ENCODE peak calls at places on chromosomes 4 and X, in six cellular contexts. One of them, this sample, is unnamed.

GRCh38 chrX:22397566-22397965 is 124.9 kb downstream of the CBLL2 start:
- DNase-seq in cardiac muscle cell: no peak
- DNase-seq in upper lobe of left lung: no peak
- DNase-seq in hepatocyte: no peak
- DNase-seq in ascending aorta: no peak
- DNase-seq in sigmoid colon: no peak
- DNase-seq in this sample: no peak

GRCh38 chr4:150582101-150582565 is at the start of gene MAB21L2:
- DNase-seq in cardiac muscle cell: peak
- DNase-seq in upper lobe of left lung: no peak
- DNase-seq in hepatocyte: peak
- DNase-seq in ascending aorta: no peak
- DNase-seq in sigmoid colon: peak
- DNase-seq in this sample: no peak

GRCh38 chrX:136476501-136476900 is 11.2 kb upstream of the BRS3 start:
- DNase-seq in cardiac muscle cell: no peak
- DNase-seq in upper lobe of left lung: no peak
- DNase-seq in hepatocyte: no peak
- DNase-seq in ascending aorta: no peak
- DNase-seq in sigmoid colon: no peak
- DNase-seq in this sample: no peak

GRCh38 chrX:153944140-153944799 is at the start of gene RENBP:
- DNase-seq in cardiac muscle cell: peak
- DNase-seq in upper lobe of left lung: peak
- DNase-seq in hepatocyte: peak
- DNase-seq in ascending aorta: no peak
- DNase-seq in sigmoid colon: no peak
- DNase-seq in this sample: no peak

GRCh38 chrX:9595131-9595530 is 130.3 kb downstream of the TBL1X start:
- DNase-seq in cardiac muscle cell: no peak
- DNase-seq in upper lobe of left lung: no peak
- DNase-seq in hepatocyte: no peak
- DNase-seq in ascending aorta: no peak
- DNase-seq in sigmoid colon: no peak
- DNase-seq in this sample: no peak

GRCh38 chr4:10454726-10455125 is 2.5 kb downstream of the ZNF518B start:
- DNase-seq in cardiac muscle cell: no peak
- DNase-seq in upper lobe of left lung: no peak
- DNase-seq in hepatocyte: no peak
- DNase-seq in ascending aorta: no peak
- DNase-seq in sigmoid colon: no peak
- DNase-seq in this sample: no peak

GRCh38 chrX:31279359-31279758 is 207.5 kb upstream of the FTHL17 start:
- DNase-seq in cardiac muscle cell: no peak
- DNase-seq in upper lobe of left lung: no peak
- DNase-seq in hepatocyte: peak
- DNase-seq in ascending aorta: no peak
- DNase-seq in sigmoid colon: no peak
- DNase-seq in this sample: no peak

GRCh38 chr4:183966371-183966770 is 61.3 kb downstream of the STOX2 start:
- DNase-seq in cardiac muscle cell: no peak
- DNase-seq in upper lobe of left lung: no peak
- DNase-seq in hepatocyte: no peak
- DNase-seq in ascending aorta: no peak
- DNase-seq in sigmoid colon: no peak
- DNase-seq in this sample: no peak

GRCh38 chrX:148507413-148507812 is 7.0 kb downstream of the AFF2 start:
- DNase-seq in cardiac muscle cell: no peak
- DNase-seq in upper lobe of left lung: no peak
- DNase-seq in hepatocyte: no peak
- DNase-seq in ascending aorta: no peak
- DNase-seq in sigmoid colon: no peak
- DNase-seq in this sample: no peak

GRCh38 chr4:3816256-3816825 is 50.2 kb downstream of the ADRA2C start:
- DNase-seq in cardiac muscle cell: no peak
- DNase-seq in upper lobe of left lung: no peak
- DNase-seq in hepatocyte: no peak
- DNase-seq in ascending aorta: no peak
- DNase-seq in sigmoid colon: no peak
- DNase-seq in this sample: no peak

GRCh38 chr4:109434007-109434792 is 585 bp downstream of the SEC24B start:
- DNase-seq in cardiac muscle cell: peak
- DNase-seq in upper lobe of left lung: peak
- DNase-seq in hepatocyte: peak
- DNase-seq in ascending aorta: no peak
- DNase-seq in sigmoid colon: peak
- DNase-seq in this sample: no peak

GRCh38 chrX:51456814-51457213 is 39.6 kb downstream of the NUDT11 start:
- DNase-seq in cardiac muscle cell: peak
- DNase-seq in upper lobe of left lung: no peak
- DNase-seq in hepatocyte: peak
- DNase-seq in ascending aorta: no peak
- DNase-seq in sigmoid colon: no peak
- DNase-seq in this sample: no peak

GRCh38 chr4:78734451-78735003 is 41.6 kb upstream of the BMP2K start:
- DNase-seq in cardiac muscle cell: no peak
- DNase-seq in upper lobe of left lung: no peak
- DNase-seq in hepatocyte: no peak
- DNase-seq in ascending aorta: no peak
- DNase-seq in sigmoid colon: no peak
- DNase-seq in this sample: no peak

GRCh38 chr4:141009931-141010330 is 123.3 kb downstream of the RNF150 start:
- DNase-seq in cardiac muscle cell: no peak
- DNase-seq in upper lobe of left lung: no peak
- DNase-seq in hepatocyte: no peak
- DNase-seq in ascending aorta: no peak
- DNase-seq in sigmoid colon: no peak
- DNase-seq in this sample: no peak

GRCh38 chr4:165716472-165716871 is 156.6 kb upstream of the TLL1 start:
- DNase-seq in cardiac muscle cell: no peak
- DNase-seq in upper lobe of left lung: no peak
- DNase-seq in hepatocyte: no peak
- DNase-seq in ascending aorta: no peak
- DNase-seq in sigmoid colon: no peak
- DNase-seq in this sample: no peak

GRCh38 chr4:110211007-110211769 is 12.8 kb upstream of the ELOVL6 start:
- DNase-seq in cardiac muscle cell: peak
- DNase-seq in upper lobe of left lung: no peak
- DNase-seq in hepatocyte: peak
- DNase-seq in ascending aorta: no peak
- DNase-seq in sigmoid colon: no peak
- DNase-seq in this sample: no peak

GRCh38 chrX:35351795-35352483 is 409.3 kb downstream of the FAM47B start:
- DNase-seq in cardiac muscle cell: no peak
- DNase-seq in upper lobe of left lung: no peak
- DNase-seq in hepatocyte: no peak
- DNase-seq in ascending aorta: no peak
- DNase-seq in sigmoid colon: no peak
- DNase-seq in this sample: no peak

GRCh38 chr4:54100607-54101189 is 735 bp downstream of the GSX2 start:
- DNase-seq in cardiac muscle cell: no peak
- DNase-seq in upper lobe of left lung: no peak
- DNase-seq in hepatocyte: no peak
- DNase-seq in ascending aorta: no peak
- DNase-seq in sigmoid colon: no peak
- DNase-seq in this sample: no peak

GRCh38 chr4:146654976-146655761 is 16.5 kb downstream of the POU4F2 start:
- DNase-seq in cardiac muscle cell: peak
- DNase-seq in upper lobe of left lung: no peak
- DNase-seq in hepatocyte: peak
- DNase-seq in ascending aorta: no peak
- DNase-seq in sigmoid colon: no peak
- DNase-seq in this sample: no peak

GRCh38 chr4:154417358-154417673 is 74.3 kb downstream of the DCHS2 start:
- DNase-seq in cardiac muscle cell: no peak
- DNase-seq in upper lobe of left lung: no peak
- DNase-seq in hepatocyte: no peak
- DNase-seq in ascending aorta: no peak
- DNase-seq in sigmoid colon: no peak
- DNase-seq in this sample: no peak

GRCh38 chr4:107780665-107781064 is 44.1 kb upstream of the SGMS2 start:
- DNase-seq in cardiac muscle cell: no peak
- DNase-seq in upper lobe of left lung: no peak
- DNase-seq in hepatocyte: no peak
- DNase-seq in ascending aorta: no peak
- DNase-seq in sigmoid colon: no peak
- DNase-seq in this sample: no peak

GRCh38 chrX:154013614-154014360 is 5.9 kb downstream of the IRAK1 start:
- DNase-seq in cardiac muscle cell: peak
- DNase-seq in upper lobe of left lung: no peak
- DNase-seq in hepatocyte: peak
- DNase-seq in ascending aorta: no peak
- DNase-seq in sigmoid colon: no peak
- DNase-seq in this sample: no peak

GRCh38 chr4:7388627-7389026 is 46.1 kb downstream of the PSAPL1 start:
- DNase-seq in cardiac muscle cell: no peak
- DNase-seq in upper lobe of left lung: no peak
- DNase-seq in hepatocyte: no peak
- DNase-seq in ascending aorta: no peak
- DNase-seq in sigmoid colon: no peak
- DNase-seq in this sample: no peak

GRCh38 chr4:118308306-118309030 is 44.3 kb downstream of the PRSS12 start:
- DNase-seq in cardiac muscle cell: no peak
- DNase-seq in upper lobe of left lung: no peak
- DNase-seq in hepatocyte: no peak
- DNase-seq in ascending aorta: no peak
- DNase-seq in sigmoid colon: no peak
- DNase-seq in this sample: no peak

GRCh38 chrX:45801554-45801953 is 600.9 kb upstream of the DIPK2B start:
- DNase-seq in cardiac muscle cell: peak
- DNase-seq in upper lobe of left lung: no peak
- DNase-seq in hepatocyte: peak
- DNase-seq in ascending aorta: no peak
- DNase-seq in sigmoid colon: no peak
- DNase-seq in this sample: no peak

GRCh38 chrX:129359269-129359668 is 164.0 kb downstream of the SMARCA1 start:
- DNase-seq in cardiac muscle cell: no peak
- DNase-seq in upper lobe of left lung: no peak
- DNase-seq in hepatocyte: no peak
- DNase-seq in ascending aorta: no peak
- DNase-seq in sigmoid colon: no peak
- DNase-seq in this sample: no peak

GRCh38 chrX:25618248-25618647 is 519.9 kb upstream of the MAGEB18 start:
- DNase-seq in cardiac muscle cell: no peak
- DNase-seq in upper lobe of left lung: no peak
- DNase-seq in hepatocyte: no peak
- DNase-seq in ascending aorta: no peak
- DNase-seq in sigmoid colon: no peak
- DNase-seq in this sample: no peak

GRCh38 chrX:15913161-15913560 is 58.5 kb upstream of the AP1S2 start:
- DNase-seq in cardiac muscle cell: no peak
- DNase-seq in upper lobe of left lung: no peak
- DNase-seq in hepatocyte: no peak
- DNase-seq in ascending aorta: no peak
- DNase-seq in sigmoid colon: no peak
- DNase-seq in this sample: no peak

GRCh38 chr4:108484187-108484586 is 136.2 kb upstream of the RPL34 start:
- DNase-seq in cardiac muscle cell: no peak
- DNase-seq in upper lobe of left lung: no peak
- DNase-seq in hepatocyte: no peak
- DNase-seq in ascending aorta: no peak
- DNase-seq in sigmoid colon: no peak
- DNase-seq in this sample: no peak

DNA sequence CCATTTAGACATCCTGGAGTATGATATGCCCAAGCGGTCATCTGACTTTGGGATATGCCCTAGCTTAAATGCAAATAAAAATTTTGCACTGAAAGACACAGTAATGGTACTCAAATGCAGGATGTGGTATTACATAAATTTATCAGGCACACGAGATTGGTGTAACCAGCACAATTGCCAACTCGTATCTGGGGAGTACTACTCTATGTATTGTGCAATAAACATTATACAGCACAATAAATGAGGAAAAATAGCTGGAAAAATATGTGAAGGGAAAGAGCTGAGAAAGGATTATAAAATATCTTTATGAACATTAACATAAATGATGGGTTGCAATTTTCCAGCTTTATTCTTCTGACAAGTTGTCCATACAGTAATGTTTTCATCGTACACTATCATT is 505.5 kb upstream of the TENM3 start:
- DNase-seq in cardiac muscle cell: no peak
- DNase-seq in upper lobe of left lung: no peak
- DNase-seq in hepatocyte: no peak
- DNase-seq in ascending aorta: no peak
- DNase-seq in sigmoid colon: no peak
- DNase-seq in this sample: no peak
- H3K27ac ChIP-seq in cardiac muscle cell: no peak
- H3K27ac ChIP-seq in upper lobe of left lung: no peak
- H3K27ac ChIP-seq in hepatocyte: no peak
- H3K27ac ChIP-seq in ascending aorta: no peak
- H3K27ac ChIP-seq in sigmoid colon: no peak
- H3K27ac ChIP-seq in this sample: no peak

DNA sequence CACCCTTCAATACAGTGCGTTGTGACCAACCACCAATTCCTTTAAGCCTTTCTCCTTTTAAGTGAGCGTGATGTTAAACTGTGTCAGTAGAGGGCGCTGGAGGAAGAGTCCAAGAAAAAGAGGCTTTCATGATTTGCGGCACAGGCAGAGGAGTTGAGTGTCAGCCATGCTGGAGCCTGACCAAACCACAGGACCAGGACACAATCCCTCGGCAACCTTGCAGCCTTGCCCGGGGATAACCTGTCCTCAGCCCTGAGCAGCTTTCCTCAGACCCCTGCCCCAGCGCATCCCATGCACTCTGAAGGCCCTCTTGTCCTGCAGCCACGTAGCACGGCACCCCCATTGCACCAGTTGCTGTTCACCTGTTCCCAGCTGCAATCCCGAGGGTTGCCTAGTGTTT is 53.5 kb upstream of the SMIM31 start:
- DNase-seq in cardiac muscle cell: peak
- DNase-seq in upper lobe of left lung: no peak
- DNase-seq in hepatocyte: no peak
- DNase-seq in ascending aorta: no peak
- DNase-seq in sigmoid colon: no peak
- DNase-seq in this sample: no peak
- TF ChIP-seq CTCF in cardiac muscle cell: no peak
- TF ChIP-seq CTCF in upper lobe of left lung: no peak
- TF ChIP-seq CTCF in hepatocyte: no peak
- TF ChIP-seq CTCF in ascending aorta: no peak
- TF ChIP-seq CTCF in sigmoid colon: no peak
- TF ChIP-seq CTCF in this sample: no peak

GRCh38 chr4:172411180-172411579 is 598.0 kb downstream of the GALNTL6 start:
- DNase-seq in cardiac muscle cell: no peak
- DNase-seq in upper lobe of left lung: no peak
- DNase-seq in hepatocyte: no peak
- DNase-seq in ascending aorta: no peak
- DNase-seq in sigmoid colon: no peak
- DNase-seq in this sample: no peak
- H3K27ac ChIP-seq in cardiac muscle cell: no peak
- H3K27ac ChIP-seq in upper lobe of left lung: no peak
- H3K27ac ChIP-seq in hepatocyte: no peak
- H3K27ac ChIP-seq in ascending aorta: no peak
- H3K27ac ChIP-seq in sigmoid colon: no peak
- H3K27ac ChIP-seq in this sample: no peak

DNA sequence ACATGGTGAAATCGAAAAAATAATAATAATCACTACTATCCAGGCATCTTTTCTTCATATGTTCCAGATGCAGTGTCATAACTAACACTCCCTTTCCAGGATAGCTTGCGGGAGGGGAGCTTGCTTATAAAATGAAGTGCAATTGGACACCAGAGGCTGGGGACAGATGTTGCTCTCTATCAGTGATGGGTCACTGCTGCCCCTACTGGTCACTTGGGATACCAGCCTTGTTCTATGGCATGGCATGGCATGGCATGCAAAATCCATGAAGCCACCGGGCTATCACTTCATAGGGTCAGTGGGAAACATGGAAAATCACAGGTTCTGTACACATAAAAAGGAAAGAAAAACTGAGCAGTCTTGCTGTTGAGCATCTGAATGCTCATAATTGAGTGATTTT is 168.1 kb downstream of the GLRA2 start:
- DNase-seq in cardiac muscle cell: peak
- DNase-seq in upper lobe of left lung: peak
- DNase-seq in hepatocyte: peak
- DNase-seq in ascending aorta: no peak
- DNase-seq in sigmoid colon: no peak
- DNase-seq in this sample: no peak
- TF ChIP-seq CTCF in cardiac muscle cell: peak
- TF ChIP-seq CTCF in upper lobe of left lung: no peak
- TF ChIP-seq CTCF in hepatocyte: peak
- TF ChIP-seq CTCF in ascending aorta: no peak
- TF ChIP-seq CTCF in sigmoid colon: no peak
- TF ChIP-seq CTCF in this sample: peak

This sample was measured in RWPE2.